ENCODE peak calls at places on chromosome 10, in five cellular contexts. S, R, W, L and Q are unnamed samples.

GRCh38 chr10:48536916-48537890 is 67.7 kb downstream of the ARHGAP22 start:
- DNase-seq in S (no peak), R (no peak), L (no peak), W (peak), Q (no peak)

GRCh38 chr10:119897366-119897765 is 4.8 kb downstream of the SEC23IP start:
- DNase-seq in R (no peak), L (no peak), S (no peak), W (no peak), Q (no peak)

GRCh38 chr10:78544447-78545085 is 510.9 kb downstream of the RPS24 start:
- DNase-seq in W (no peak), S (no peak), R (no peak), L (no peak), Q (no peak)

GRCh38 chr10:97400665-97401454 is at the start of gene RRP12:
- DNase-seq in S (peak), R (peak), W (peak), L (peak), Q (peak)

GRCh38 chr10:121183241-121183640 is 332.1 kb downstream of the WDR11 start:
- DNase-seq in R (no peak), L (no peak), S (no peak), W (no peak), Q (no peak)

GRCh38 chr10:4475796-4476195 is 350.2 kb upstream of the AKR1E2 start:
- DNase-seq in L (no peak), S (no peak), W (no peak), R (no peak), Q (no peak)

GRCh38 chr10:114041166-114041565 is 2.5 kb upstream of the ADRB1 start:
- DNase-seq in S (no peak), W (no peak), L (no peak), R (no peak), Q (no peak)

GRCh38 chr10:68837626-68838322 is 10.4 kb downstream of the STOX1 start:
- DNase-seq in L (no peak), W (no peak), R (no peak), S (no peak), Q (no peak)

GRCh38 chr10:52226448-52226847 is 87.6 kb upstream of the DKK1 start:
- DNase-seq in L (peak), S (no peak), R (no peak), W (no peak), Q (no peak)

GRCh38 chr10:100623541-100623940 is 87.8 kb downstream of the HIF1AN start:
- DNase-seq in W (no peak), L (no peak), S (no peak), R (no peak), Q (no peak)

GRCh38 chr10:114822771-114823463 is 1.3 kb downstream of the FHIP2A start:
- DNase-seq in R (no peak), S (no peak), L (peak), W (no peak), Q (peak)

GRCh38 chr10:100554902-100555301 is 19.2 kb downstream of the HIF1AN start:
- DNase-seq in R (no peak), W (no peak), S (no peak), L (no peak), Q (no peak)

GRCh38 chr10:49173201-49173772 is 14.9 kb downstream of the TMEM273 start:
- DNase-seq in L (no peak), S (no peak), W (no peak), R (no peak), Q (no peak)

GRCh38 chr10:113232928-113233511 is 283.0 kb downstream of the TCF7L2 start:
- DNase-seq in W (no peak), R (no peak), S (no peak), L (peak), Q (no peak)

GRCh38 chr10:48820699-48821098 is 118.9 kb downstream of the LRRC18 start:
- DNase-seq in W (no peak), S (no peak), L (no peak), R (no peak), Q (no peak)

GRCh38 chr10:73293461-73293860 is 41.0 kb upstream of the MRPS16 start:
- DNase-seq in L (no peak), R (no peak), S (no peak), W (no peak), Q (peak)

GRCh38 chr10:25125151-25125550 is 49.6 kb upstream of the GPR158 start:
- DNase-seq in S (peak), L (no peak), R (no peak), W (peak), Q (no peak)
- H2AK5ac ChIP-seq in S (no peak), L (no peak), R (no peak), W (no peak), Q (no peak)

DNA sequence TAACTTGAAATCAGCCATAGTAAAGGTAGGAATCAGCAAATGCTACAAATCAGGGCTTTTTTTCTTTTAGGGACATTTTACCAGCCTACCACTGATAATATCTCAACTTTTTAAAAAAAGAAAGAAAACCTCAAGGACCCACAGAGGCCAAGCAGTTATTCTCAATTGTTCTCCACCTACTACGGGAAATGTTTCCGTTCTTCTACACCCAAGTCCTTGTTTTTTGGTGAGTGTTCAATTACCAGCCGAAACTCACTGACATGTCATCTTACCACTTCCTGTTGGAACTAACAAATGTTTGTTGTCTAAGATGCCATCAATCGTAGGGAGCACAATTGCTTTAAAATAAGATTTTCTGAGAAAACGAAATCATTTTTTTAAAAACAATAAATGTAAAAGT is 50.2 kb upstream of the CDK1 start:
- DNase-seq in W (no peak), S (no peak), L (no peak), R (no peak), Q (no peak)
- H2BK12ac ChIP-seq in W (no peak), S (no peak), L (no peak), R (no peak), Q (no peak)

GRCh38 chr10:61992059-61992460 is 90.6 kb downstream of the ARID5B start:
- DNase-seq in R (no peak), L (peak), W (no peak), S (no peak), Q (no peak)
- H2AK5ac ChIP-seq in R (no peak), L (no peak), W (no peak), S (no peak), Q (no peak)

DNA sequence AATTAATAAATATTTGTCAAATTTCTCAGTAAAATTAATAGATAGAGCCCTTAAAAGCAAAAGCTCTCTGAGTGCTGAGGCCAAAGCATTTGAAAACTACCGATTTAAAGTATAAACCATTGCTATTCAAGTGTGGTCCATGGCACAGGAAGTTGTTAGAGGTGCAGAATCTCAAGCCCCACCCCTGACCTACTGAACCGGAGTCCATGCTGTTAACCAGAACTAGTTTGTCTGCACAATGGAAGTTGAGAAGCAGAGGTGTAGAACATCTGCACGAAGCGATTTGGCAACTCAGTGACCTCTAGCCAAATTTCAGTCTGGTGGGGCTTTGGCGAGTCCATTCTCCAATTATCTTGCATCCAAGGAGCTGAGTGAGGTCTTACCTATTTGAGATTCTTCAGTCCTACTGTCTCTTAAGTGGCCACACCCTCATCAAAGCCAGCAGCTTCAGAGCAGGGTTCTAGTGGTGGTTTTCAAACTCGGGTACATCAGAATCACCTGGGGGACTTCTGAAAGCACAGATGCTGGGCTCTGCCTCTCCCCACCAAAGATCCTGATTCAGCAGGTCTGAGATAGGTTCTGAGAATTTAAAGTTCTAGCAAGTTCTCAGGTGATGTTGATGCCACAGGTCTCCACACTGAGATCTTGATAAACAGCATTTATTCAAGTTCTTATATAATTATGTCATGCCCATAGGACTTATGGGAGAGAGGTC is 96.8 kb upstream of the SAMD8 start:
- DNase-seq in R (no peak), S (no peak), W (no peak), L (no peak), Q (no peak)
- H2BK12ac ChIP-seq in R (no peak), S (no peak), W (no peak), L (no peak), Q (no peak)

DNA sequence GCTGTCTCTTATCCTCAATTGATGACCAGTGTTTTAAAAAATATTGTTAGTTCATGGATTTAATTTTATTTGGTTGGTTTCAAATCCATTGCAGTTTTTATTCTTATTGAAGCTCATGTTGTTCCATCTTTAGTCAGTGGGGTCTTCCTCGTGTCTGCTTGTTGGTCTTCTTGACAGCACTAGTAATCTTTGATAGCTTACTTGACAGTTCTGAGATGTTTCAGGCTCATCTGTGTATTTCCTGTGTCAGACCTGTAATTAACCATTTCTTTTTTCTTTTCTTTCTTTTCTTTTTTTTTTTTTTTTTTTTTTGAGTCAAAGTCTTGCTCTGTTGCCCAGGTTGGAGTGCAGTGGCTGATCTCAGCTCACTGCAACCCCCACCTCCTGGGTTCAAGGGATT is 28.2 kb downstream of the SLK start:
- DNase-seq in W (no peak), S (no peak), L (no peak), R (no peak), Q (no peak)
- H2AK5ac ChIP-seq in W (no peak), S (no peak), L (no peak), R (no peak), Q (no peak)

GRCh38 chr10:126527645-126528319 is 139.5 kb upstream of the ADAM12 start:
- DNase-seq in R (no peak), W (no peak), S (no peak), L (no peak), Q (no peak)

GRCh38 chr10:126525326-126525725 is 137.0 kb upstream of the ADAM12 start:
- DNase-seq in L (no peak), W (no peak), S (no peak), R (no peak), Q (no peak)

GRCh38 chr10:126533644-126534043 is 136.8 kb downstream of the C10orf90 start:
- DNase-seq in S (no peak), L (no peak), W (no peak), R (no peak), Q (no peak)

GRCh38 chr10:126524526-126524925 is 136.2 kb upstream of the ADAM12 start:
- DNase-seq in R (no peak), S (no peak), W (no peak), L (no peak), Q (no peak)

DNA sequence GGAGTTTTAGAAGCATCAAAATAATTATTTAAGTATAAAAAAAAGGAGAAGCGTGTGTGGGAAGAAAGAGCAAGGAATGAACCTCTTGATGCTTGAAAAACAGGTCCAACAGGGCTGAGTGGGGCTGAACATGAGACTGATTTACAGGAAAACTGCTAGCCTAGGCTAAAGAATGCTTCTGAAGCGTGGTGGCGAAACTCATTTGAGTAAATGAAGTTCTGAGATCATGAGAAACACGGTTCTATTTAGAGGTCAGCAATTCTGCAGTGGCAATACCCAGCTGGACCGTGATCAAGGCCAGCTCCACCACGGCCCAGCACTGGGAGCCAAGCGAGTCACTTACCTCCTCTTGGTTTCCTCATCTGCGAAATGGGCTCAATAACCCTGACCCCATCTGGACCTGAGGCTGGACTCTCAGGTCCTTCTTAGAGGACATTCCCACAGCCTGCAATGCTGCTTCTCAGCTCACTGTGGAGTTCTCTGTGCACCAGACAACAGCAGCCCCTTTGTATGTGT is 140.1 kb upstream of the ADAM12 start:
- DNase-seq in R (no peak), L (no peak), W (no peak), S (no peak), Q (peak)
- H2BK12ac ChIP-seq in R (peak), L (no peak), W (no peak), S (no peak), Q (no peak)

GRCh38 chr10:124458473-124458872 is 3.1 kb upstream of the LHPP start:
- DNase-seq in L (no peak), S (no peak), R (no peak), W (no peak), Q (no peak)
- H2AK5ac ChIP-seq in L (no peak), S (no peak), R (peak), W (no peak), Q (peak)

GRCh38 chr10:32953277-32953927 is 4.6 kb downstream of the ITGB1 start:
- DNase-seq in S (no peak), L (no peak), W (no peak), R (no peak), Q (peak)
- H2BK12ac ChIP-seq in S (no peak), L (no peak), W (no peak), R (no peak), Q (no peak)

DNA sequence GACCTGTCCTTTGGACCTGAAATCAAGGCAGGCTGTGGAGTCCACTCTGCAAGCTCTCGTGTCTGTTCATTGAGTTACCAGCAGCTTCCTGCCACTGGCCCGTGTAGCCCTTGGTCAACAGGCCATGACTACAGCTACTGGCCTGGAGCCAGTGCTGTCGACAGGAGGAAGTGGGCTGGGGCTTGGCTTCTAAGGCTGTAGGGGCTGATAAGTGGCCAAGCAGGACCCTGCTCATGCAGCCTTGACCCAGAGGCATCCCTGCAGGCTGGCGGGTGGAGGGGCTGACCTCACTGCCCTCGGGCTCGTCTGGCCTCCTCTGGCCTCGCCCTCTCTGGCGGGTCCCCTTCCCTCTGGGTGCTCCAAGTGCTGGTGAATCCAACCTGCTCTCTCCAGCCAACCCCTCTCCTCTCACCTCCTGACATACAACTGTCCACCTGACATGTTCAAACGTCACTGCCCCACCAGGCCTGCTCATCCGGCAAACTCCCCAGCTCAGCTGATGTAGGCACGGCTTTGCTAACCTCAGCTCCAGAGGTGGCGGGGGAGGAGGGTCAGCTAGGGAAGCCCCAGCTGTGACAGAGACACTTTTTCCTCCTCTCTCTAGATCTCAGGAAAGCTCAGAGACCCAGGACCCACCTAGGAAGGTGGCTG is 188.6 kb upstream of the LYZL2 start:
- DNase-seq in W (no peak), S (no peak), L (peak), R (no peak), Q (peak)
- H2AK5ac ChIP-seq in W (no peak), S (peak), L (no peak), R (no peak), Q (no peak)